ENCODE peak calls at places on chromosomes 3 and 15, in six cellular contexts. C is IMR-90, T is A549, F is SK-N-SH, P is HepG2, G is K562. O is an unnamed sample.

GRCh38 chr3:8441969-8442559 is 59.6 kb upstream of the LMCD1 start:
- DNase-seq in C (peak), T (peak), F (peak), P (peak), G (peak), O (no peak)

GRCh38 chr3:81910244-81910852 is 148.9 kb upstream of the GBE1 start:
- DNase-seq in C (peak), T (peak), F (peak), P (peak), G (peak), O (peak)

GRCh38 chr3:13427662-13428603 is 7.8 kb upstream of the NUP210 start:
- DNase-seq in C (no peak), T (no peak), F (no peak), P (no peak), G (no peak), O (no peak)

GRCh38 chr15:46921906-46922305 is 795.4 kb upstream of the SEMA6D start:
- DNase-seq in C (no peak), T (no peak), F (peak), P (no peak), G (no peak), O (no peak)

GRCh38 chr3:157530637-157531300 is 27.6 kb upstream of the VEPH1 start:
- DNase-seq in C (peak), T (no peak), F (no peak), P (no peak), G (no peak), O (no peak)

GRCh38 chr3:129424185-129424841 is 4.1 kb downstream of the EFCAB12 start:
- DNase-seq in C (peak), T (peak), F (no peak), P (peak), G (no peak), O (peak)

GRCh38 chr15:68353418-68354145 is 76.0 kb downstream of the FEM1B start:
- DNase-seq in C (peak), T (no peak), F (no peak), P (no peak), G (no peak), O (no peak)

GRCh38 chr3:196655496-196655895 is 16.0 kb downstream of the NRROS start:
- DNase-seq in C (no peak), T (no peak), F (no peak), P (no peak), G (no peak), O (no peak)

GRCh38 chr15:31525296-31525695 is 198.7 kb downstream of the KLF13 start:
- DNase-seq in C (no peak), T (no peak), F (no peak), P (no peak), G (no peak), O (no peak)

GRCh38 chr3:190076138-190076537 is 44.6 kb downstream of the P3H2 start:
- DNase-seq in C (peak), T (no peak), F (no peak), P (no peak), G (no peak), O (no peak)

GRCh38 chr15:89075121-89075640 is 13.1 kb upstream of the ABHD2 start:
- DNase-seq in C (no peak), T (no peak), F (no peak), P (no peak), G (no peak), O (no peak)

GRCh38 chr3:52707585-52707984 is 1.7 kb downstream of the SPCS1 start:
- DNase-seq in C (no peak), T (no peak), F (no peak), P (no peak), G (no peak), O (peak)

GRCh38 chr15:101017935-101018849 is 99.0 kb downstream of the LRRK1 start:
- DNase-seq in C (peak), T (no peak), F (no peak), P (no peak), G (no peak), O (no peak)

GRCh38 chr15:48273047-48273446 is 58.2 kb upstream of the DUT start:
- DNase-seq in C (no peak), T (no peak), F (no peak), P (no peak), G (no peak), O (no peak)

GRCh38 chr3:54321515-54321914 is 199.2 kb downstream of the CACNA2D3 start:
- DNase-seq in C (no peak), T (no peak), F (no peak), P (no peak), G (no peak), O (no peak)

GRCh38 chr3:169510378-169510777 is 153.1 kb downstream of the MECOM start:
- DNase-seq in C (no peak), T (no peak), F (peak), P (no peak), G (no peak), O (no peak)

GRCh38 chr3:117118604-117119003 is 409.0 kb downstream of the TUSC7 start:
- DNase-seq in C (peak), T (no peak), F (no peak), P (no peak), G (no peak), O (no peak)

GRCh38 chr15:75943713-75944215 is 40.1 kb downstream of the FBXO22 start:
- DNase-seq in C (peak), T (no peak), F (no peak), P (no peak), G (no peak), O (no peak)

GRCh38 chr3:13507791-13508339 is 27.8 kb downstream of the HDAC11 start:
- DNase-seq in C (peak), T (no peak), F (peak), P (no peak), G (peak), O (no peak)

GRCh38 chr15:71275098-71275497 is 159.8 kb downstream of the THSD4 start:
- DNase-seq in C (peak), T (peak), F (no peak), P (no peak), G (no peak), O (no peak)

GRCh38 chr3:77795013-77795412 is 755.1 kb downstream of the ROBO2 start:
- DNase-seq in C (no peak), T (no peak), F (no peak), P (no peak), G (no peak), O (no peak)

GRCh38 chr3:58651268-58651667 is 15.3 kb downstream of the FAM3D start:
- DNase-seq in C (peak), T (no peak), F (no peak), P (no peak), G (no peak), O (no peak)

GRCh38 chr3:8387591-8387990 is 114.0 kb upstream of the LMCD1 start:
- DNase-seq in C (no peak), T (no peak), F (no peak), P (no peak), G (no peak), O (no peak)

GRCh38 chr15:96322401-96323249 is 7.9 kb upstream of the NR2F2 start:
- DNase-seq in C (no peak), T (no peak), F (no peak), P (no peak), G (no peak), O (no peak)

GRCh38 chr3:190017575-190018288 is 103.0 kb downstream of the P3H2 start:
- DNase-seq in C (peak), T (peak), F (peak), P (no peak), G (no peak), O (no peak)

GRCh38 chr3:189355481-189356201 is 183.9 kb downstream of the TPRG1 start:
- DNase-seq in C (peak), T (peak), F (no peak), P (peak), G (no peak), O (no peak)

GRCh38 chr3:188296761-188297689 is 143.1 kb downstream of the LPP start:
- DNase-seq in C (peak), T (peak), F (no peak), P (peak), G (no peak), O (no peak)

GRCh38 chr3:66489115-66489514 is 11.7 kb downstream of the LRIG1 start:
- DNase-seq in C (no peak), T (no peak), F (no peak), P (no peak), G (no peak), O (no peak)

GRCh38 chr15:101187820-101188516 is 63.9 kb downstream of the CHSY1 start:
- DNase-seq in C (peak), T (no peak), F (no peak), P (no peak), G (no peak), O (peak)

GRCh38 chr15:33955945-33956344 is 12.4 kb upstream of the CHRM5 start:
- DNase-seq in C (no peak), T (no peak), F (no peak), P (no peak), G (peak), O (no peak)

GRCh38 chr3:142237891-142238290 is 12.5 kb upstream of the GK5 start:
- DNase-seq in C (no peak), T (no peak), F (no peak), P (no peak), G (no peak), O (no peak)

GRCh38 chr15:56244237-56244810 is 645 bp upstream of the RFX7 start:
- DNase-seq in C (peak), T (peak), F (peak), P (peak), G (peak), O (no peak)

GRCh38 chr3:171374661-171375285 is 85.4 kb downstream of the TNIK start:
- DNase-seq in C (peak), T (no peak), F (no peak), P (no peak), G (peak), O (no peak)

GRCh38 chr3:9897408-9898372 is 5.0 kb upstream of the IL17RE start:
- DNase-seq in C (peak), T (peak), F (no peak), P (peak), G (peak), O (peak)

GRCh38 chr3:8987673-8988655 is 24.7 kb upstream of the RAD18 start:
- DNase-seq in C (peak), T (peak), F (peak), P (peak), G (peak), O (no peak)

GRCh38 chr3:37129871-37130270 is 44.5 kb downstream of the LRRFIP2 start:
- DNase-seq in C (peak), T (no peak), F (no peak), P (no peak), G (no peak), O (no peak)

GRCh38 chr15:69170597-69170996 is 10.2 kb downstream of the GLCE start:
- DNase-seq in C (no peak), T (no peak), F (no peak), P (no peak), G (no peak), O (no peak)

GRCh38 chr3:159130108-159130507 is 328.3 kb downstream of the MFSD1 start:
- DNase-seq in C (peak), T (peak), F (no peak), P (peak), G (no peak), O (no peak)

GRCh38 chr15:63236272-63236671 is 41.1 kb upstream of the APH1B start:
- DNase-seq in C (peak), T (peak), F (no peak), P (no peak), G (no peak), O (no peak)

GRCh38 chr3:20083953-20084352 is 43.7 kb downstream of the KAT2B start:
- DNase-seq in C (no peak), T (no peak), F (no peak), P (no peak), G (no peak), O (no peak)

GRCh38 chr3:20083253-20083652 is 43.0 kb downstream of the KAT2B start:
- DNase-seq in C (no peak), T (no peak), F (no peak), P (no peak), G (no peak), O (no peak)

GRCh38 chr3:20078194-20078709 is 38.0 kb downstream of the KAT2B start:
- DNase-seq in C (no peak), T (no peak), F (no peak), P (no peak), G (no peak), O (no peak)

GRCh38 chr3:20079621-20080020 is 39.4 kb downstream of the KAT2B start:
- DNase-seq in C (no peak), T (no peak), F (no peak), P (no peak), G (no peak), O (no peak)

DNA sequence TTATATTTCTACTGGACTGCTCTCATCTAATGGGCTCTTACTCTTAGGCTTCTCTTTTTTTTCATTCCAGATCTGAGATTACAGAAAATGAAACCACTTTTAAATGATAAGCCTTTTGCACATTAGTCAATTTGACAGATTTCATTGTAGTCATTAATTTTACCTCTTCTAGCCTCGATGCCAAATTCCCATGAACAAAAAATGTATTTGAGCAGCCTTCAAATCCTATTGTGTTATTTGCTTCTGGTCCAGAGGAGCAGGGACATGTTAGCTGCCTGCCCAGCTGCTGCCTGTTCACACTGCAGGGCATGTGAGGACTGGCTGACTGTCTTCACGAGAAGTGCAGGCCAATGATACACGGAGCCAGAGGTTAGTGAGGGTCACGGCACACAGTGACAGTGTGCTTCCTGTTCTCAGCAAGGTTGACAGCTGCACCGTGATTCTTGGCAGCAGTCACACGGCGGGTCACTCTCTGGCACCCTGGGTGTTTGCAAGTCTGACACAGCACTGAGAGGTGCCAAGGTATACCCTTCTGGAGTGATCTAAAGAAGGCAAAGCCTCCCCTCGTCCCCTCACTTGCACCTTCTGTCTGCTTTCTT is 40.8 kb downstream of the KAT2B start:
- DNase-seq in C (peak), T (peak), F (peak), P (peak), G (no peak), O (peak)
- TF ChIP-seq SMC3 in C (no peak), T (no peak), F (no peak), P (no peak), G (no peak), O (no peak)

GRCh38 chr3:148389916-148390315 is 307.8 kb upstream of the AGTR1 start:
- DNase-seq in C (peak), T (no peak), F (no peak), P (no peak), G (no peak), O (no peak)
- TF ChIP-seq SMC3 in C (no peak), T (no peak), F (no peak), P (no peak), G (no peak), O (no peak)

DNA sequence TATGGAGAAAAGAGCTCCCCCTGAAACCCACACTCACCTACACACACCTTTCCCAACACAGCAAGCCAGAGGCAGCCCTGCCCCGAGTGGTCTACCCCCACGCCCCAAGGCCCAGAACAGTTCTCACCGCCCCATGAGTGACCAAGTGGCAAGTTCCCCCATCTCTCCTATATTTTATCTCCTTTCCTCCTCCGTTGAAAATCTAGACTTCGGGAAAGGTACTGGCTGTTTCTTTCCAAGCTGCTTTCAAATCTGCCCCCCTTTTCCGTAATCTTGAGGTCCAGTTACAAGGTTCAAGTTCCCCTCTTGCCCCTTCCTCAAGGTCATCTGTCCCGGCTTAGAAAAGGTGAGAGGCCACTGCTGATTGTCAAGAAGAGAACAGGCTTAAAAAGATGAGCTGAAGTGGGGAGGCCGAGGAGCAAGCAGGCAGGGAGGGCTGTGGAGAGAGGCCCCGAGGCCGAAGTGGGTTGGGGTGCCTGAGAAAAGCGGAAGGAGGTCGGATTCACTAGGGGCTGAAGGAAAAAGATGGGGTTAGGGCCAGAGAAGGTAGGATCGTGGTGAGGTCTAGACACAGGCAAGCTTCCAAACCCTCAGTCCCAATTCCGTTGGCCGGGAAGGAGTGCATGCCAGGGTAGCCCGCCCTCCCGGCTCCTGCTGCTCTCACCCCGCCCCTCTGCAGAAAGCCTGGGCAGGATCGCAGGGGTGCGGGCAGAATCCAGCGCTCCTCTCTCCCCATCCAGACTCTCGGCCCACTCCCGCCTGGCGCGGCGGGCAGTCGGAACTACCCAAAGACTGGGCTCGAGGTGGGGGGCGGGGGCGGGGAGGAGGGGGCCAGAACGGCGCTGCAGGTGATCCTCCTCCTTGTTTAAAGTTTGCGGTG is 1.7 kb downstream of the SEMA5B start:
- DNase-seq in C (no peak), T (no peak), F (peak), P (no peak), G (no peak), O (no peak)
- TF ChIP-seq SMC3 in C (no peak), T (no peak), F (no peak), P (no peak), G (no peak), O (no peak)

DNA sequence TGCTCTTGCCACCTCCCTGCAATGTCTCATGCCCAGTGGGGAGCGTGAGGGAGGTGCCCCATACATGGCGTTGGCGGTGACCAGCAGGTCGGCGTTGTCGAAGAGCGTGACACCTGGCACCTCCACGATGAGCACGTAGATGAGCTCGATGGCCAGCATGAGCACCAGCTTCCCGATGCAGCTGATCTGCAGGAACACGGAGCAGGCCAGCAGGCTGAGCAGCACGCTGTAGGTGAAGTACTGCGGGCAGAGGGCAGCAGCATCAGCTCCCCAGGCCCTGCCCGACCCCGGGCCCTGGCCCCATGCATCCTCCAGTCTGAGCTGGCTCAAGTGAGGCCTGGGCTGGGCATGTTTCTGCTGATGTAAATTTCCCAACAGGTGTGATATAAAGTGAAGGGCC is 98.3 kb downstream of the SEC22A start:
- DNase-seq in C (no peak), T (no peak), F (no peak), P (no peak), G (no peak), O (no peak)
- TF ChIP-seq SMC3 in C (no peak), T (no peak), F (no peak), P (no peak), G (no peak), O (no peak)

DNA sequence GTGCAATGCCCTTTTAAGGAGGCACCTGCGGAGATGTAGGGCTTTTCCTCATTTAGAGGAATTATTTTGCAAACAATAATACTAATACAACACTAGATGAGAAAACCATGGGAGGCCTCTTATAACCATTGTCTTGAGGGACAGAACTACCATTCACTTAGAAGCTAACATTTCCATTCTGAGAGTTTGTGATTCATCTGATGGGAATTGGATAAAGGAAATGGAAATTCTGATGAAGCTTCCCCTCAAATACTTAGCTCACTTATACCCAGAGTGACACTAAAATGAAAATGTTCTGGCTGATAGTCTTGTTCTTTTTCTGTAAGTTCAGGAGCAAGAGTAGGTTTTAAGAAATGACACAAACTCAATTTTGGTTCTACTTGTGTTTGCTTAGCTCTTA is 147.6 kb downstream of the CADPS start:
- DNase-seq in C (no peak), T (no peak), F (no peak), P (no peak), G (no peak), O (no peak)
- TF ChIP-seq SMC3 in C (no peak), T (no peak), F (no peak), P (no peak), G (no peak), O (no peak)

DNA sequence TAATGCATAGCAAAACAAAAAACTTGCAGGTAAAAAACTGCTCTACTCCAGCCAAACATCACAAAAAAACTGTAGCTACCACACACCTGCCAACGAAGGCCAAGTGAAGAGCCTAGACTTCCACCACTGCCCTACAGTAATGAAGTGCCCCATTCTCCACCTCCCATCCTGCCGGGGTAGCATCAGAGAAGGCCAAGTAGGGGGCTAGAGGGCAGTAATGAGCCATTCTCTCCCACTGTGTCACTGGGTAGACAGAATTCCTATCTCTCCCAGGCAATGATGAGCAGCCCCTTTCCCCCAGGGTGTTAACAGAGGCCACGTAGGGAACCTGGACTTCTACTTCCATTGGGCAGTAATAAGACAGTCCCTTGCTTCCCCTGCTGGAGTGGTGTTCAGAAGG is 9.5 kb downstream of the SEC22C start:
- DNase-seq in C (peak), T (peak), F (peak), P (peak), G (peak), O (no peak)
- TF ChIP-seq SMC3 in C (peak), T (peak), F (peak), P (peak), G (peak), O (peak)

GRCh38 chr3:23567917-23568316 is 237.8 kb upstream of the UBE2E1 start:
- DNase-seq in C (peak), T (peak), F (no peak), P (no peak), G (no peak), O (no peak)
- TF ChIP-seq SMC3 in C (no peak), T (no peak), F (no peak), P (no peak), G (no peak), O (no peak)

DNA sequence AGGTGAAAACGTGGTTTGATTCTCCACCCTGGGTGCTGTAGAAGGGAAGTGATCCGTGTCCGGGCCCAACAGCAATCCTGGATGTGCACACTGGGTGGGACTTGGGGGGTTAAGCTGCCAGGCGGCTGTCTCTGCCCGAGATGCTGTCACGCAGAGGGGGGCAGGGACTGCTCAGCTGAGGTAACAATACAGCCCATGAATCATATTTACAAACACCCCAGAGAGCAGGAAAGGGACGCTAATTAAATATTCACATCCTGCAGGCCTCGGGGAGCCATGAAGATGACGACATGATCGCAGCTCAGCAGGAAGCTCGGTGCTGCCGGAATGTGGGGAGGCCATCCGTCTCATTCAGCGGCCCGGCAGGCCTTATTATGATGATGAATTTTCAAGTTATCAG is 17.9 kb upstream of the CRABP1 start:
- DNase-seq in C (peak), T (peak), F (peak), P (no peak), G (no peak), O (no peak)
- TF ChIP-seq SMC3 in C (no peak), T (no peak), F (no peak), P (no peak), G (no peak), O (no peak)

O was measured in GM12878.